ENCODE peak calls at places on chromosomes 12 and 14, in five cellular contexts. One of them, this sample, is unnamed. For H3K27me3, the result is how much of the 10 kb centered on the place peaks cover.

GRCh38 chr12:75602111-75602510 is 90.7 kb upstream of the KRR1 start:
- DNase-seq in ascending aorta: no peak
- DNase-seq in thoracic aorta: no peak
- DNase-seq in GM23248: no peak
- DNase-seq in PC-3: no peak
- DNase-seq in this sample: no peak

GRCh38 chr12:52837341-52837741 is 3.2 kb upstream of the KRT79 start:
- DNase-seq in GM23248: peak
- DNase-seq in PC-3: peak
- DNase-seq in thoracic aorta: no peak
- DNase-seq in ascending aorta: no peak
- DNase-seq in this sample: peak

GRCh38 chr12:127820846-127821245 is 446.1 kb upstream of the TMEM132C start:
- DNase-seq in ascending aorta: no peak
- DNase-seq in PC-3: no peak
- DNase-seq in thoracic aorta: no peak
- DNase-seq in GM23248: no peak
- DNase-seq in this sample: no peak

GRCh38 chr12:62247242-62247641 is 13.0 kb upstream of the USP15 start:
- DNase-seq in GM23248: no peak
- DNase-seq in PC-3: no peak
- DNase-seq in thoracic aorta: no peak
- DNase-seq in ascending aorta: no peak
- DNase-seq in this sample: no peak

GRCh38 chr12:122834229-122834920 is 882 bp upstream of the HIP1R start:
- DNase-seq in ascending aorta: peak
- DNase-seq in PC-3: peak
- DNase-seq in thoracic aorta: no peak
- DNase-seq in GM23248: peak
- DNase-seq in this sample: no peak

GRCh38 chr14:90444077-90444696 is 47.4 kb downstream of the CALM1 start:
- DNase-seq in GM23248: peak
- DNase-seq in thoracic aorta: no peak
- DNase-seq in PC-3: peak
- DNase-seq in ascending aorta: no peak
- DNase-seq in this sample: no peak

GRCh38 chr12:100767371-100767770 is 27.2 kb upstream of the ANO4 start:
- DNase-seq in GM23248: no peak
- DNase-seq in ascending aorta: no peak
- DNase-seq in thoracic aorta: no peak
- DNase-seq in PC-3: no peak
- DNase-seq in this sample: no peak

GRCh38 chr14:101178184-101179072 is 274.9 kb upstream of the RTL1 start:
- DNase-seq in GM23248: no peak
- DNase-seq in ascending aorta: no peak
- DNase-seq in PC-3: no peak
- DNase-seq in thoracic aorta: no peak
- DNase-seq in this sample: no peak

GRCh38 chr12:85733441-85733840 is 102.8 kb downstream of the RASSF9 start:
- DNase-seq in ascending aorta: no peak
- DNase-seq in PC-3: peak
- DNase-seq in thoracic aorta: no peak
- DNase-seq in GM23248: peak
- DNase-seq in this sample: peak

GRCh38 chr14:91770185-91770584 is 38.3 kb upstream of the CATSPERB start:
- DNase-seq in ascending aorta: no peak
- DNase-seq in GM23248: no peak
- DNase-seq in PC-3: no peak
- DNase-seq in thoracic aorta: no peak
- DNase-seq in this sample: no peak

GRCh38 chr12:58487280-58488141 is 432.8 kb downstream of the LRIG3 start:
- DNase-seq in GM23248: peak
- DNase-seq in thoracic aorta: no peak
- DNase-seq in PC-3: no peak
- DNase-seq in ascending aorta: no peak
- DNase-seq in this sample: peak

GRCh38 chr14:72547999-72548398 is 345.9 kb downstream of the DPF3 start:
- DNase-seq in PC-3: no peak
- DNase-seq in GM23248: no peak
- DNase-seq in thoracic aorta: no peak
- DNase-seq in ascending aorta: no peak
- DNase-seq in this sample: no peak

GRCh38 chr12:92905811-92906554 is 23.1 kb downstream of the EEA1 start:
- DNase-seq in thoracic aorta: no peak
- DNase-seq in GM23248: no peak
- DNase-seq in ascending aorta: no peak
- DNase-seq in PC-3: no peak
- DNase-seq in this sample: no peak

GRCh38 chr12:54019111-54019811 is 9.0 kb upstream of the HOXC6 start:
- DNase-seq in GM23248: peak
- DNase-seq in thoracic aorta: no peak
- DNase-seq in ascending aorta: no peak
- DNase-seq in PC-3: no peak
- DNase-seq in this sample: no peak

GRCh38 chr12:54021006-54021405 is 7.2 kb upstream of the HOXC6 start:
- DNase-seq in GM23248: peak
- DNase-seq in PC-3: no peak
- DNase-seq in thoracic aorta: no peak
- DNase-seq in ascending aorta: no peak
- DNase-seq in this sample: no peak

GRCh38 chr12:54021432-54022013 is 6.7 kb upstream of the HOXC6 start:
- DNase-seq in thoracic aorta: no peak
- DNase-seq in PC-3: no peak
- DNase-seq in ascending aorta: no peak
- DNase-seq in GM23248: peak
- DNase-seq in this sample: no peak

GRCh38 chr12:54019924-54020586 is 8.2 kb upstream of the HOXC6 start:
- DNase-seq in PC-3: no peak
- DNase-seq in thoracic aorta: no peak
- DNase-seq in GM23248: peak
- DNase-seq in ascending aorta: peak
- DNase-seq in this sample: no peak

GRCh38 chr12:54020587-54020969 is 7.7 kb upstream of the HOXC6 start:
- DNase-seq in thoracic aorta: no peak
- DNase-seq in GM23248: peak
- DNase-seq in ascending aorta: no peak
- DNase-seq in PC-3: no peak
- DNase-seq in this sample: no peak
- H3K27me3 ChIP-seq in thoracic aorta: under half
- H3K27me3 ChIP-seq in GM23248: under half
- H3K27me3 ChIP-seq in ascending aorta: under half
- H3K27me3 ChIP-seq in PC-3: under half
- H3K27me3 ChIP-seq in this sample: half or more

DNA sequence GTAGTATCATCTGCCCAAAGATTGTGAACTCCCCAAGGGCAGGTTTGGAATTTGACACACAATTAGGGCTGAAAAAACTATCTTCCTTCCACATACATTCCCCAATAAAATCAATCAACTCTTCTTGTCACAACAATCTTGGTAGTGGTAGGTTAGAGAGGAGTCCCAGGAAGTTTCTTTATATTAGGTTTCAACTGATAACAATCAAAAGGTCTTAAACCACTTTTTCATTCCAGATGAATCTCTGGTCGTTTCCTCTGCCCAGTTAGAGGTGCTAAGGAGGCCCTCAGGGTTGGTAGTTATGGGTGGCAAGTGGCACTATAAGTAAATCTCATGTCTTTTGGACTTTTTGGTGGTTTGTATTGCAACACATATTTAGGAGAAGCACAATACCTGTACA is 1.7 kb upstream of the SLC38A2 start:
- DNase-seq in thoracic aorta: no peak
- DNase-seq in PC-3: no peak
- DNase-seq in ascending aorta: no peak
- DNase-seq in GM23248: no peak
- DNase-seq in this sample: no peak
- H3K27ac ChIP-seq in thoracic aorta: peak
- H3K27ac ChIP-seq in PC-3: no peak
- H3K27ac ChIP-seq in ascending aorta: peak
- H3K27ac ChIP-seq in GM23248: peak
- H3K27ac ChIP-seq in this sample: no peak

DNA sequence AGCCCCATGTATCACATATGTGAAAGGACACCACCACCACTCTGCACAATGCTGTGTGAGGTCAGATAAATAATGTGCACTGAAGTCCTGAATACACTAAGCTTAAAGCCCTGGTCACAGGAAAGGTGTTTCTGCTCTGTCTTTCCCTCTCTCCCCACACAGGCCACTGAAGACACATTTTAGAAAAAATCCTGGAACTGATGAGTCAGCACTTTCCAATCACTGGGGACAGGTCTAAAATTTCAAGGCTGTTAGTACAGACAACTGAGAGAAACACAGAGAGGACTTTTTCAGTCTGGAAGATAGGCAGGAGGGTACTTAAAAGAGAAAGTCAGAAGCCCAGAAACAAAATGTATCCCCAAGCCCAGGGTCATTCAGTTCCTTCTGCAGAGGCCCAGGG is 333.9 kb upstream of the CCDC196 start:
- DNase-seq in GM23248: no peak
- DNase-seq in thoracic aorta: no peak
- DNase-seq in ascending aorta: no peak
- DNase-seq in PC-3: no peak
- DNase-seq in this sample: no peak
- H3K4me3 ChIP-seq in GM23248: no peak
- H3K4me3 ChIP-seq in thoracic aorta: no peak
- H3K4me3 ChIP-seq in ascending aorta: no peak
- H3K4me3 ChIP-seq in PC-3: no peak
- H3K4me3 ChIP-seq in this sample: no peak

GRCh38 chr12:53991077-53991460 is 6.1 kb downstream of the HOXC10 start:
- DNase-seq in thoracic aorta: no peak
- DNase-seq in GM23248: peak
- DNase-seq in ascending aorta: no peak
- DNase-seq in PC-3: peak
- DNase-seq in this sample: no peak
- H3K27me3 ChIP-seq in thoracic aorta: half or more
- H3K27me3 ChIP-seq in GM23248: half or more
- H3K27me3 ChIP-seq in ascending aorta: half or more
- H3K27me3 ChIP-seq in PC-3: under half
- H3K27me3 ChIP-seq in this sample: half or more

DNA sequence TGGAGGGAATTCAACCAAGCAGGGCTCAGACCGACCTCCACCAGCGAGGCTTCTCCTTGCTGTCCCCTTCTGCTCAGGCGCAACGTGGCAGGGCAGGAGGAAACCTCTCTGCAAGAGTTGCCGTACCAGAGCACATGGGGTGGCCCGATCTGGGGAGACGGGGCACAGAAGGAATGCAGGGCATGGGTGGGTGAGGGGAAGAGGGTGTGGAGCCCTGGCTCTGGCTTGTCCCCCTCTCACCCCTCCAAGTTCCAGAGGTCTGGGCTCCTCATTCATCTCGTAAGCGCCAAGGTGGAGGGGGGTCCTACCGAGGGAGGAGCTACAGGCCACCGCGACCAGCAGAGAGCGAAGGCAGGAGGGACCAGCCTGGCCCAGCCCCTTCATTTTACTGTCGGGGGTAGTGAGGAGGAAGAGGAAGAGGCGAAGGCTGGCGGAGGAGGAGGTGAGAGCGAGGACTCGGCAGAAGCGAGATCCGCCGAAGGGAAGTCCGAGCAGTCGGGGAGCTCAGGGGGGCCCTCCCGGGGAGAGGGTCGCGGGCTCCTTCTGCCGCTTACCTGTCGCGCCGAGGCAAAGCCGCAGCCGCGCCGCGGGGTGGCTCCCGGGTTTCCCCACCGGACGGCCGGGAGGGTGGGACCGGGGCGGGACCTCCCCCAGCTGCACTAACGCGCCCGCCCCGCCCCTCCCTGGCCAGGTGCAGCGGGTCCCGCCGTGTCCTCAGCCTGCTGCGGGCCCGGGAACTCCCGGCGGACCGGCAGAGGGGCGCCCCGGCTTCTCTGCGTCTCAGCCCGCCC is at the start of gene GALNT6:
- DNase-seq in PC-3: peak
- DNase-seq in GM23248: no peak
- DNase-seq in thoracic aorta: no peak
- DNase-seq in ascending aorta: peak
- DNase-seq in this sample: no peak
- H3K27ac ChIP-seq in PC-3: peak
- H3K27ac ChIP-seq in GM23248: no peak
- H3K27ac ChIP-seq in thoracic aorta: peak
- H3K27ac ChIP-seq in ascending aorta: peak
- H3K27ac ChIP-seq in this sample: no peak

GRCh38 chr12:27971606-27972005 is 927 bp downstream of the PTHLH start:
- DNase-seq in ascending aorta: no peak
- DNase-seq in GM23248: no peak
- DNase-seq in thoracic aorta: no peak
- DNase-seq in PC-3: peak
- DNase-seq in this sample: no peak

GRCh38 chr12:27973487-27973890 is 956 bp upstream of the PTHLH start:
- DNase-seq in ascending aorta: no peak
- DNase-seq in thoracic aorta: no peak
- DNase-seq in PC-3: peak
- DNase-seq in GM23248: peak
- DNase-seq in this sample: no peak

GRCh38 chr12:27972721-27973120 is at the start of gene PTHLH:
- DNase-seq in PC-3: peak
- DNase-seq in GM23248: peak
- DNase-seq in ascending aorta: no peak
- DNase-seq in thoracic aorta: no peak
- DNase-seq in this sample: no peak

GRCh38 chr12:27975222-27976136 is 2.9 kb upstream of the PTHLH start:
- DNase-seq in ascending aorta: no peak
- DNase-seq in GM23248: peak
- DNase-seq in thoracic aorta: no peak
- DNase-seq in PC-3: peak
- DNase-seq in this sample: peak

GRCh38 chr12:27974735-27975221 is 2.2 kb upstream of the PTHLH start:
- DNase-seq in thoracic aorta: no peak
- DNase-seq in GM23248: no peak
- DNase-seq in ascending aorta: no peak
- DNase-seq in PC-3: no peak
- DNase-seq in this sample: no peak
- H3K4me3 ChIP-seq in thoracic aorta: peak
- H3K4me3 ChIP-seq in GM23248: peak
- H3K4me3 ChIP-seq in ascending aorta: peak
- H3K4me3 ChIP-seq in PC-3: peak
- H3K4me3 ChIP-seq in this sample: peak

GRCh38 chr12:16605666-16606116 is 271 bp downstream of the LMO3 start:
- DNase-seq in PC-3: peak
- DNase-seq in GM23248: peak
- DNase-seq in thoracic aorta: no peak
- DNase-seq in ascending aorta: no peak
- DNase-seq in this sample: no peak

GRCh38 chr12:16607895-16608294 is 1.9 kb upstream of the LMO3 start:
- DNase-seq in thoracic aorta: no peak
- DNase-seq in GM23248: no peak
- DNase-seq in PC-3: no peak
- DNase-seq in ascending aorta: no peak
- DNase-seq in this sample: no peak

GRCh38 chr12:16606201-16606849 is 363 bp upstream of the LMO3 start:
- DNase-seq in thoracic aorta: no peak
- DNase-seq in PC-3: peak
- DNase-seq in ascending aorta: no peak
- DNase-seq in GM23248: peak
- DNase-seq in this sample: peak

GRCh38 chr12:16606117-16606200 is at the start of gene LMO3:
- DNase-seq in GM23248: no peak
- DNase-seq in PC-3: no peak
- DNase-seq in thoracic aorta: no peak
- DNase-seq in ascending aorta: no peak
- DNase-seq in this sample: no peak

GRCh38 chr12:16606936-16607335 is 974 bp upstream of the LMO3 start:
- DNase-seq in PC-3: no peak
- DNase-seq in GM23248: no peak
- DNase-seq in ascending aorta: no peak
- DNase-seq in thoracic aorta: no peak
- DNase-seq in this sample: no peak
- H3K27me3 ChIP-seq in PC-3: under half
- H3K27me3 ChIP-seq in GM23248: under half
- H3K27me3 ChIP-seq in ascending aorta: under half
- H3K27me3 ChIP-seq in thoracic aorta: under half
- H3K27me3 ChIP-seq in this sample: under half

This sample was measured in brain microvascular endothelial cell.